ENCODE peak calls at places on chromosome 22, in six cellular contexts. One of them, this sample, is unnamed.

GRCh38 chr22:17352798-17353197 is 16.5 kb upstream of the CECR2 start:
- DNase-seq in HepG2: no peak
- DNase-seq in GM23338: no peak
- DNase-seq in GM23248: no peak
- DNase-seq in OCI-LY7: no peak
- DNase-seq in HCT116: no peak
- DNase-seq in this sample: no peak

GRCh38 chr22:31103899-31104694 is 3.3 kb downstream of the SELENOM start:
- DNase-seq in HepG2: no peak
- DNase-seq in GM23338: no peak
- DNase-seq in GM23248: peak; percentile 21
- DNase-seq in OCI-LY7: no peak
- DNase-seq in HCT116: no peak
- DNase-seq in this sample: no peak

GRCh38 chr22:41902932-41903421 is 11.9 kb downstream of the SHISA8 start:
- DNase-seq in HepG2: no peak
- DNase-seq in GM23338: no peak
- DNase-seq in GM23248: no peak
- DNase-seq in OCI-LY7: no peak
- DNase-seq in HCT116: no peak
- DNase-seq in this sample: no peak

GRCh38 chr22:28505416-28506156 is 174.1 kb downstream of the TTC28 start:
- DNase-seq in HepG2: no peak
- DNase-seq in GM23338: no peak
- DNase-seq in GM23248: no peak
- DNase-seq in OCI-LY7: no peak
- DNase-seq in HCT116: no peak
- DNase-seq in this sample: no peak

GRCh38 chr22:20438678-20439492 is 1.3 kb upstream of the SCARF2 start:
- DNase-seq in HepG2: peak; percentile 37
- DNase-seq in GM23338: peak; percentile 65
- DNase-seq in GM23248: peak; percentile 76
- DNase-seq in OCI-LY7: no peak
- DNase-seq in HCT116: no peak
- DNase-seq in this sample: no peak

GRCh38 chr22:50696251-50696798 is 23.7 kb downstream of the SHANK3 start:
- DNase-seq in HepG2: no peak
- DNase-seq in GM23338: no peak
- DNase-seq in GM23248: no peak
- DNase-seq in OCI-LY7: no peak
- DNase-seq in HCT116: no peak
- DNase-seq in this sample: no peak

GRCh38 chr22:29071261-29072045 is 1.4 kb upstream of the KREMEN1 start:
- DNase-seq in HepG2: peak; percentile 71
- DNase-seq in GM23338: peak; percentile 91
- DNase-seq in GM23248: peak; percentile 61
- DNase-seq in OCI-LY7: no peak
- DNase-seq in HCT116: no peak
- DNase-seq in this sample: peak; percentile 7

GRCh38 chr22:23888615-23889401 is 5.4 kb upstream of the MIF start:
- DNase-seq in HepG2: peak; percentile 52
- DNase-seq in GM23338: peak; percentile 54
- DNase-seq in GM23248: peak; percentile 53
- DNase-seq in OCI-LY7: no peak
- DNase-seq in HCT116: no peak
- DNase-seq in this sample: peak; percentile 39

GRCh38 chr22:49566141-49566541 is 261.5 kb downstream of the BRD1 start:
- DNase-seq in HepG2: no peak
- DNase-seq in GM23338: no peak
- DNase-seq in GM23248: no peak
- DNase-seq in OCI-LY7: no peak
- DNase-seq in HCT116: no peak
- DNase-seq in this sample: no peak

GRCh38 chr22:29831186-29831921 is 6.7 kb downstream of the ASCC2 start:
- DNase-seq in HepG2: no peak
- DNase-seq in GM23338: no peak
- DNase-seq in GM23248: no peak
- DNase-seq in OCI-LY7: no peak
- DNase-seq in HCT116: no peak
- DNase-seq in this sample: no peak

GRCh38 chr22:23178512-23179254 is 1.6 kb upstream of the BCR start:
- DNase-seq in HepG2: no peak
- DNase-seq in GM23338: peak; percentile 88
- DNase-seq in GM23248: peak; percentile 69
- DNase-seq in OCI-LY7: peak; percentile 70
- DNase-seq in HCT116: peak; percentile 27
- DNase-seq in this sample: peak; percentile 38

GRCh38 chr22:49363526-49364230 is 464.0 kb downstream of the BRD1 start:
- DNase-seq in HepG2: no peak
- DNase-seq in GM23338: no peak
- DNase-seq in GM23248: no peak
- DNase-seq in OCI-LY7: no peak
- DNase-seq in HCT116: no peak
- DNase-seq in this sample: no peak

DNA sequence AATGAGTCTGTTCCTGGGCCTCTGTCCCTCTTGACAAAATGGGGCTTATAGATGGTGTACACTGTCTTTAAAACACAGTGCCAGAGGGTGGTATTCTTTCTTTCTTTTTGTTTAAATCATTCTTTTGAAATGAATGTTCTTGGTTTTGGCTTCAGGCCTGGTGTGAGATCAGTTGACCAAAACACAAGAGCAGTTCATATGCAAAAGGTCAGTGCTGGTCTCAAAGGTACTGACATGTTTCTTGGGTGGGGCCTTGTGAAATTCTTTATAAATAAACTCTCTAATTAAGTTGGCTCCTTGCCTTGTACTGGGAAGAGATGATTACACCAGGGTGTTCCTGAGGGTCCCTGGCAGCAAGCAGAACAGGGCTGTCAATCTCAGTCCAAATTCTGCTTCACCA is 110.0 kb downstream of the FBXO7 start:
- DNase-seq in HepG2: no peak
- DNase-seq in GM23338: no peak
- DNase-seq in GM23248: peak; percentile 62
- DNase-seq in OCI-LY7: no peak
- DNase-seq in HCT116: no peak
- DNase-seq in this sample: peak; percentile 64
- H2AFZ ChIP-seq in HepG2: no peak overlapping the region
- H2AFZ ChIP-seq in GM23338: no peak overlapping the region
- H2AFZ ChIP-seq in GM23248: peak overlapping the region; percentile 1
- H2AFZ ChIP-seq in OCI-LY7: no peak overlapping the region
- H2AFZ ChIP-seq in HCT116: no peak overlapping the region
- H2AFZ ChIP-seq in this sample: no peak overlapping the region

GRCh38 chr22:39997939-39998726 is 3.4 kb downstream of the FAM83F start:
- DNase-seq in HepG2: no peak
- DNase-seq in GM23338: peak; percentile 84
- DNase-seq in GM23248: no peak
- DNase-seq in OCI-LY7: no peak
- DNase-seq in HCT116: no peak
- DNase-seq in this sample: peak; percentile 36

GRCh38 chr22:39999144-39999757 is 4.5 kb downstream of the FAM83F start:
- DNase-seq in HepG2: peak; percentile 27
- DNase-seq in GM23338: no peak
- DNase-seq in GM23248: peak; percentile 32
- DNase-seq in OCI-LY7: peak; percentile 20
- DNase-seq in HCT116: no peak
- DNase-seq in this sample: peak; percentile 84

GRCh38 chr22:39995346-39996252 is 845 bp downstream of the FAM83F start:
- DNase-seq in HepG2: no peak
- DNase-seq in GM23338: no peak
- DNase-seq in GM23248: no peak
- DNase-seq in OCI-LY7: no peak
- DNase-seq in HCT116: no peak
- DNase-seq in this sample: no peak

GRCh38 chr22:39996732-39997131 is 2.0 kb downstream of the FAM83F start:
- DNase-seq in HepG2: no peak
- DNase-seq in GM23338: no peak
- DNase-seq in GM23248: no peak
- DNase-seq in OCI-LY7: no peak
- DNase-seq in HCT116: no peak
- DNase-seq in this sample: no peak

DNA sequence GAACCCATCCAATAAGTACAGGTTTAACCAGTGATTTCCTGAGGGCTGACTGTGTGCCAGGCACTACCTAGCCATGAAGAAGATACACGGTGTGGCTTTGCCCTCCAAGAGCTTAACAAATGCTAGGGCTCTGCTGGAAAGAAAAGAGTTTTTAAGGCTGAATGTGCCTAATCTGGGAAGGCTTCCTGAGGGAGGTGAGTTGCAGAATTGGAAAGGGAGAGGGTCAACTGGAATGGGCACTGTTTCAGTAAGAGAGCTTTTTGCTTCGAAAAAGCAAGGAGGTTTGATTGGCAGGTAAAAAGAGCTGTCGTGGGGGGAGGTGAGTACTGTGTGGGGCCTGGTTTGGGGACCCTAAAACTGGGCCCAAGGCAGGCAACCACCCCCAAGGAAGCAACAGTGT is 2.7 kb downstream of the FAM83F start:
- DNase-seq in HepG2: no peak
- DNase-seq in GM23338: no peak
- DNase-seq in GM23248: no peak
- DNase-seq in OCI-LY7: no peak
- DNase-seq in HCT116: no peak
- DNase-seq in this sample: no peak
- H2AFZ ChIP-seq in HepG2: no peak overlapping the region
- H2AFZ ChIP-seq in GM23338: no peak overlapping the region
- H2AFZ ChIP-seq in GM23248: no peak overlapping the region
- H2AFZ ChIP-seq in OCI-LY7: no peak overlapping the region
- H2AFZ ChIP-seq in HCT116: no peak overlapping the region
- H2AFZ ChIP-seq in this sample: no peak overlapping the region

GRCh38 chr22:47092896-47093311 is 330.5 kb downstream of the TBC1D22A start:
- DNase-seq in HepG2: no peak
- DNase-seq in GM23338: no peak
- DNase-seq in GM23248: peak; percentile 72
- DNase-seq in OCI-LY7: no peak
- DNase-seq in HCT116: no peak
- DNase-seq in this sample: peak; percentile 67

GRCh38 chr22:47091921-47092700 is 329.7 kb downstream of the TBC1D22A start:
- DNase-seq in HepG2: no peak
- DNase-seq in GM23338: no peak
- DNase-seq in GM23248: no peak
- DNase-seq in OCI-LY7: no peak
- DNase-seq in HCT116: no peak
- DNase-seq in this sample: no peak

GRCh38 chr22:47090591-47091240 is 328.3 kb downstream of the TBC1D22A start:
- DNase-seq in HepG2: no peak
- DNase-seq in GM23338: peak; percentile 69
- DNase-seq in GM23248: peak; percentile 47
- DNase-seq in OCI-LY7: no peak
- DNase-seq in HCT116: no peak
- DNase-seq in this sample: peak; percentile 60

GRCh38 chr22:47089796-47090460 is 327.5 kb downstream of the TBC1D22A start:
- DNase-seq in HepG2: no peak
- DNase-seq in GM23338: no peak
- DNase-seq in GM23248: no peak
- DNase-seq in OCI-LY7: no peak
- DNase-seq in HCT116: no peak
- DNase-seq in this sample: no peak

DNA sequence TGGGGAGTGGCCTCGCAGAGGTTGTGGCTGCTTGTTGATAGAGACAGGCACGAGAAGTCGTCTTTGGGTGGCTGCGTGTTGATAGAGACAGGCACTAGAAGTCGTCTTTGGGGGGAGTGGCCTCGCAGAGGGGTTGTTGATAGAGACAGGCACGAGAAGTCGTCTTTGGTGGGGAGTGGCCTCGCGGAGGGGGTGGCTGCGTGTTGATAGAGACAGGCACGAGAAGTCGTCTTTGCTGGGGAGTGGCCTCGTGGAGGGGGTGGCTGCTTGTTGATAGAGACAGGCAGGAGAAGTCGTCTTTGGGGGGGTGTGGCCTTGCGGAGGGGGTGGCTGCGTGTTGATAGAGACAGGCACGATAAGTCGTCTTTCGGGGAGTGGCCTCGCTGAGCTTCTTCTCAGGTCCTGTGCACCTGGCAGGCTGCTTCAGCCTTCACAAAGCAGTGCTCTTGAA is 328.8 kb downstream of the TBC1D22A start:
- DNase-seq in HepG2: no peak
- DNase-seq in GM23338: peak; percentile 41
- DNase-seq in GM23248: peak; percentile 29
- DNase-seq in OCI-LY7: no peak
- DNase-seq in HCT116: no peak
- DNase-seq in this sample: no peak
- H2AFZ ChIP-seq in HepG2: no peak overlapping the region
- H2AFZ ChIP-seq in GM23338: no peak overlapping the region
- H2AFZ ChIP-seq in GM23248: peak overlapping the region; percentile 64
- H2AFZ ChIP-seq in OCI-LY7: no peak overlapping the region
- H2AFZ ChIP-seq in HCT116: no peak overlapping the region
- H2AFZ ChIP-seq in this sample: peak overlapping the region; percentile 80

DNA sequence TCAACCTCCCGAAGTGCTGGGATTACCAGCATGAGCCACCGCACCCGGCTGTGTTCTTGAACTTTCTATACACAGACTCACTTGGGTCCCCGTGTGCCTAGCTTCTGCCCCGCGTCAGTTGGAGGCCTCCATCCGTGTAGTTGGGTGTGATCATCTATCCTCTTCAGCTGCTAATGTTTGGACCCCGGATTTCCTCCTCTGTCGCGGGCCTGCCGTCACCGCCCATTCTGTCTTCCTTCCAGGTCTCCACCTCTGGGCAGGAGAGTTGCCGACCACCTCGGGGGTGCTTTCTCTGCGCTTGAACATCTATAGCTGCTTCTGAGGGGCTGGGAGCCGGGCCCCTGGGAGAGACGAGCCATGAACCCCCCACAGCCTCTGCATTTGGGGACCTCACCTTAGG is 5.5 kb downstream of the CDC42EP1 start:
- DNase-seq in HepG2: no peak
- DNase-seq in GM23338: no peak
- DNase-seq in GM23248: no peak
- DNase-seq in OCI-LY7: no peak
- DNase-seq in HCT116: no peak
- DNase-seq in this sample: no peak
- H2AFZ ChIP-seq in HepG2: no peak overlapping the region
- H2AFZ ChIP-seq in GM23338: no peak overlapping the region
- H2AFZ ChIP-seq in GM23248: no peak overlapping the region
- H2AFZ ChIP-seq in OCI-LY7: no peak overlapping the region
- H2AFZ ChIP-seq in HCT116: no peak overlapping the region
- H2AFZ ChIP-seq in this sample: no peak overlapping the region

This sample was measured in IMR-90.